ENCODE peak calls at places on chromosomes 6 and 20, in seven cellular contexts. L is amniotic stem cell; O is stimulated activated CD8-positive, alpha-beta memory T cell treated with anti-CD3 and anti-CD28 coated beads, Interleukin-15, amount 100 ng/mL, for 4 hours; M is NCI-H446; X is GM12891; D is AG09319; E is NCI-H2171 treated with DMSO at 0.1 percent for 48 hours. B is an unnamed sample.

GRCh38 chr6:63598001-63598250 is 25.6 kb downstream of the LOC128125822 start:
- DNase-seq in L (no peak), O (no peak), M (no peak), X (no peak), D (no peak), E (no peak), B (no peak)

GRCh38 chr6:116580198-116580597 is 8.9 kb downstream of the RWDD1 start:
- DNase-seq in L (no peak), O (no peak), M (no peak), X (no peak), D (no peak), E (no peak), B (peak; percentile 62)

GRCh38 chr6:89355511-89356185 is 3.1 kb upstream of the UBE2J1 start:
- DNase-seq in L (no peak), O (no peak), M (no peak), X (no peak), D (no peak), E (no peak), B (no peak)

GRCh38 chr6:161890959-161891358 is 617.1 kb upstream of the AGPAT4 start:
- DNase-seq in L (no peak), O (no peak), M (no peak), X (no peak), D (no peak), E (no peak), B (no peak)

GRCh38 chr6:131950767-131951575 is at the start of gene CCN2:
- DNase-seq in L (peak; percentile 96), O (no peak), M (no peak), X (peak; percentile 11), D (peak; percentile 99), E (no peak), B (peak; percentile 100)

GRCh38 chr20:13819885-13820645 is 35.2 kb downstream of the NDUFAF5 start:
- DNase-seq in L (peak; percentile 22), O (no peak), M (peak; percentile 7), X (peak; percentile 23), D (no peak), E (peak; percentile 83), B (peak; percentile 61)

GRCh38 chr6:77466055-77467028 is 3.1 kb upstream of the HTR1B start:
- DNase-seq in L (peak; percentile 66), O (no peak), M (peak; percentile 7), X (no peak), D (no peak), E (no peak), B (peak; percentile 61)

GRCh38 chr6:303263-303662 is 11.0 kb downstream of the DUSP22 start:
- DNase-seq in L (no peak), O (no peak), M (no peak), X (no peak), D (no peak), E (no peak), B (no peak)

GRCh38 chr6:32118782-32119628 is 9.0 kb downstream of the ATF6B start:
- DNase-seq in L (peak; percentile 61), O (peak; percentile 47), M (peak; percentile 35), X (peak; percentile 74), D (peak; percentile 79), E (peak; percentile 72), B (peak; percentile 88)

GRCh38 chr6:111618407-111618806 is 12.7 kb upstream of the TRAF3IP2 start:
- DNase-seq in L (no peak), O (no peak), M (no peak), X (no peak), D (no peak), E (no peak), B (no peak)

GRCh38 chr6:150163970-150164369 is 21.1 kb downstream of the PPP1R14C start:
- DNase-seq in L (no peak), O (no peak), M (no peak), X (no peak), D (no peak), E (no peak), B (no peak)

GRCh38 chr20:51204051-51204450 is 181.1 kb upstream of the KCNG1 start:
- DNase-seq in L (no peak), O (no peak), M (no peak), X (no peak), D (no peak), E (no peak), B (no peak)

GRCh38 chr6:35038076-35038475 is 103.1 kb downstream of the TCP11 start:
- DNase-seq in L (no peak), O (no peak), M (no peak), X (no peak), D (no peak), E (no peak), B (no peak)

GRCh38 chr6:12538881-12539357 is 177.6 kb upstream of the PHACTR1 start:
- DNase-seq in L (no peak), O (no peak), M (no peak), X (no peak), D (no peak), E (no peak), B (peak; percentile 77)

GRCh38 chr6:144305567-144305966 is 20.4 kb downstream of the UTRN start:
- DNase-seq in L (no peak), O (no peak), M (no peak), X (no peak), D (no peak), E (no peak), B (no peak)

GRCh38 chr20:32583581-32584045 is 1.5 kb downstream of the NOL4L start:
- DNase-seq in L (no peak), O (no peak), M (no peak), X (no peak), D (no peak), E (no peak), B (no peak)

GRCh38 chr20:4060054-4060795 is 44.9 kb upstream of the RNF24 start:
- DNase-seq in L (no peak), O (no peak), M (no peak), X (no peak), D (no peak), E (no peak), B (no peak)

GRCh38 chr6:15504581-15505350 is 158.1 kb downstream of the DTNBP1 start:
- DNase-seq in L (peak; percentile 76), O (no peak), M (peak; percentile 90), X (no peak), D (peak; percentile 92), E (peak; percentile 68), B (peak; percentile 98)

GRCh38 chr6:105120570-105120969 is 59.2 kb downstream of the POPDC3 start:
- DNase-seq in L (no peak), O (no peak), M (no peak), X (no peak), D (no peak), E (no peak), B (no peak)

GRCh38 chr20:50136822-50137599 is 16.5 kb downstream of the PEDS1 start:
- DNase-seq in L (no peak), O (no peak), M (no peak), X (no peak), D (no peak), E (no peak), B (no peak)

GRCh38 chr6:149246691-149247384 is 70.7 kb upstream of the TAB2 start:
- DNase-seq in L (no peak), O (no peak), M (no peak), X (no peak), D (no peak), E (no peak), B (no peak)

GRCh38 chr20:57387463-57387862 is 3.7 kb upstream of the RBM38 start:
- DNase-seq in L (no peak), O (no peak), M (no peak), X (no peak), D (no peak), E (no peak), B (no peak)

GRCh38 chr6:30730611-30731435 is 10.7 kb downstream of the TUBB start:
- DNase-seq in L (no peak), O (peak; percentile 74), M (no peak), X (peak; percentile 60), D (no peak), E (peak; percentile 95), B (no peak)

GRCh38 chr6:30870546-30870945 is 13.8 kb upstream of the DDR1 start:
- DNase-seq in L (no peak), O (no peak), M (no peak), X (no peak), D (no peak), E (no peak), B (no peak)

GRCh38 chr6:88376197-88376596 is 210.1 kb upstream of the CNR1 start:
- DNase-seq in L (no peak), O (no peak), M (no peak), X (no peak), D (no peak), E (no peak), B (no peak)

GRCh38 chr6:11769244-11769643 is 9.4 kb downstream of the ADTRP start:
- DNase-seq in L (no peak), O (no peak), M (no peak), X (no peak), D (no peak), E (no peak), B (no peak)

GRCh38 chr20:38343107-38343797 is 3.0 kb upstream of the LBP start:
- DNase-seq in L (no peak), O (no peak), M (no peak), X (no peak), D (no peak), E (no peak), B (no peak)

GRCh38 chr6:85432554-85432953 is 17.3 kb upstream of the NT5E start:
- DNase-seq in L (no peak), O (no peak), M (no peak), X (no peak), D (no peak), E (no peak), B (no peak)

GRCh38 chr6:30321692-30322388 is 4.9 kb upstream of the TRIM39 start:
- DNase-seq in L (no peak), O (no peak), M (no peak), X (no peak), D (no peak), E (no peak), B (peak; percentile 65)

GRCh38 chr6:160767019-160767646 is 65.1 kb downstream of the PLG start:
- DNase-seq in L (no peak), O (no peak), M (no peak), X (peak; percentile 80), D (peak; percentile 10), E (peak; percentile 76), B (peak; percentile 4)

GRCh38 chr20:45174434-45175364 is at the start of gene PI3:
- DNase-seq in L (no peak), O (no peak), M (no peak), X (no peak), D (no peak), E (no peak), B (peak; percentile 32)

B was measured in fibroblast of the aortic adventitia.